ENCODE peak calls at places on chromosome 14, in four cellular contexts. One of them, this sample, is unnamed.

GRCh38 chr14:30935445-30935844 is 61.1 kb downstream of the COCH start:
- DNase-seq in CD8-positive, alpha-beta T cell: no peak
- DNase-seq in stimulated activated CD4-positive, alpha-beta T cell treated with anti-CD3 and anti-CD28 coated beads, Interleukin-1b, Interleukin-23, amount 100 ng/mL, for 1 hour: no peak
- DNase-seq in thoracic aorta: no peak
- DNase-seq in this sample: no peak

GRCh38 chr14:23638414-23639047 is 2.4 kb downstream of the DHRS2 start:
- DNase-seq in CD8-positive, alpha-beta T cell: no peak
- DNase-seq in stimulated activated CD4-positive, alpha-beta T cell treated with anti-CD3 and anti-CD28 coated beads, Interleukin-1b, Interleukin-23, amount 100 ng/mL, for 1 hour: no peak
- DNase-seq in thoracic aorta: no peak
- DNase-seq in this sample: no peak

GRCh38 chr14:64715628-64716412 is 11.6 kb downstream of the PLEKHG3 start:
- DNase-seq in CD8-positive, alpha-beta T cell: no peak
- DNase-seq in stimulated activated CD4-positive, alpha-beta T cell treated with anti-CD3 and anti-CD28 coated beads, Interleukin-1b, Interleukin-23, amount 100 ng/mL, for 1 hour: no peak
- DNase-seq in thoracic aorta: no peak
- DNase-seq in this sample: no peak

GRCh38 chr14:97625512-97625911 is 828.3 kb downstream of the VRK1 start:
- DNase-seq in CD8-positive, alpha-beta T cell: no peak
- DNase-seq in stimulated activated CD4-positive, alpha-beta T cell treated with anti-CD3 and anti-CD28 coated beads, Interleukin-1b, Interleukin-23, amount 100 ng/mL, for 1 hour: no peak
- DNase-seq in thoracic aorta: no peak
- DNase-seq in this sample: no peak

GRCh38 chr14:96192049-96192448 is 12.6 kb upstream of the BDKRB2 start:
- DNase-seq in CD8-positive, alpha-beta T cell: no peak
- DNase-seq in stimulated activated CD4-positive, alpha-beta T cell treated with anti-CD3 and anti-CD28 coated beads, Interleukin-1b, Interleukin-23, amount 100 ng/mL, for 1 hour: no peak
- DNase-seq in thoracic aorta: no peak
- DNase-seq in this sample: no peak

GRCh38 chr14:31884776-31885379 is 192.2 kb upstream of the ARHGAP5 start:
- DNase-seq in CD8-positive, alpha-beta T cell: no peak
- DNase-seq in stimulated activated CD4-positive, alpha-beta T cell treated with anti-CD3 and anti-CD28 coated beads, Interleukin-1b, Interleukin-23, amount 100 ng/mL, for 1 hour: no peak
- DNase-seq in thoracic aorta: no peak
- DNase-seq in this sample: no peak

GRCh38 chr14:101476931-101477553 is 84.3 kb upstream of the DIO3 start:
- DNase-seq in CD8-positive, alpha-beta T cell: no peak
- DNase-seq in stimulated activated CD4-positive, alpha-beta T cell treated with anti-CD3 and anti-CD28 coated beads, Interleukin-1b, Interleukin-23, amount 100 ng/mL, for 1 hour: no peak
- DNase-seq in thoracic aorta: no peak
- DNase-seq in this sample: no peak

GRCh38 chr14:105501504-105502291 is 10.7 kb downstream of the TEDC1 start:
- DNase-seq in CD8-positive, alpha-beta T cell: no peak
- DNase-seq in stimulated activated CD4-positive, alpha-beta T cell treated with anti-CD3 and anti-CD28 coated beads, Interleukin-1b, Interleukin-23, amount 100 ng/mL, for 1 hour: no peak
- DNase-seq in thoracic aorta: no peak
- DNase-seq in this sample: no peak

GRCh38 chr14:100450736-100451135 is 127.6 kb downstream of the SLC25A47 start:
- DNase-seq in CD8-positive, alpha-beta T cell: no peak
- DNase-seq in stimulated activated CD4-positive, alpha-beta T cell treated with anti-CD3 and anti-CD28 coated beads, Interleukin-1b, Interleukin-23, amount 100 ng/mL, for 1 hour: no peak
- DNase-seq in thoracic aorta: no peak
- DNase-seq in this sample: no peak